ENCODE peak calls at places on chromosome 10, in seven cellular contexts. One of them, this sample, is unnamed.
A peak's percentile ranks its signal among the peaks of the same experiment; 100 is the strongest.

GRCh38 chr10:71998840-71999194 is 34.6 kb downstream of the CHST3 start:
- DNase-seq in activated B cell treated with CpG ODN at 0.5 μM for 24 hours: no peak
- DNase-seq in heart left ventricle: peak; percentile 68
- DNase-seq in BJ: peak; percentile 51
- DNase-seq in NB4: peak; percentile 19
- DNase-seq in fibroblast of lung: peak; percentile 82
- DNase-seq in A549: peak; percentile 60
- DNase-seq in this sample: no peak

GRCh38 chr10:118951218-118951617 is 78.3 kb upstream of the NANOS1 start:
- DNase-seq in activated B cell treated with CpG ODN at 0.5 μM for 24 hours: no peak
- DNase-seq in heart left ventricle: no peak
- DNase-seq in BJ: no peak
- DNase-seq in NB4: no peak
- DNase-seq in fibroblast of lung: no peak
- DNase-seq in A549: no peak
- DNase-seq in this sample: no peak

GRCh38 chr10:101106351-101106750 is 24.7 kb upstream of the TLX1 start:
- DNase-seq in activated B cell treated with CpG ODN at 0.5 μM for 24 hours: no peak
- DNase-seq in heart left ventricle: no peak
- DNase-seq in BJ: no peak
- DNase-seq in NB4: no peak
- DNase-seq in fibroblast of lung: no peak
- DNase-seq in A549: no peak
- DNase-seq in this sample: no peak

GRCh38 chr10:113493943-113494342 is 58.9 kb upstream of the HABP2 start:
- DNase-seq in activated B cell treated with CpG ODN at 0.5 μM for 24 hours: no peak
- DNase-seq in heart left ventricle: no peak
- DNase-seq in BJ: peak; percentile 95
- DNase-seq in NB4: no peak
- DNase-seq in fibroblast of lung: no peak
- DNase-seq in A549: peak; percentile 7
- DNase-seq in this sample: no peak

GRCh38 chr10:126187399-126187798 is 200.9 kb downstream of the ADAM12 start:
- DNase-seq in activated B cell treated with CpG ODN at 0.5 μM for 24 hours: no peak
- DNase-seq in heart left ventricle: no peak
- DNase-seq in BJ: no peak
- DNase-seq in NB4: no peak
- DNase-seq in fibroblast of lung: no peak
- DNase-seq in A549: no peak
- DNase-seq in this sample: no peak

GRCh38 chr10:2772791-2773644 is 294.3 kb upstream of the PFKP start:
- DNase-seq in activated B cell treated with CpG ODN at 0.5 μM for 24 hours: no peak
- DNase-seq in heart left ventricle: no peak
- DNase-seq in BJ: no peak
- DNase-seq in NB4: no peak
- DNase-seq in fibroblast of lung: no peak
- DNase-seq in A549: no peak
- DNase-seq in this sample: no peak

GRCh38 chr10:5944389-5945202 is 32.7 kb downstream of the IL15RA start:
- DNase-seq in activated B cell treated with CpG ODN at 0.5 μM for 24 hours: no peak
- DNase-seq in heart left ventricle: peak; percentile 90
- DNase-seq in BJ: peak; percentile 100
- DNase-seq in NB4: no peak
- DNase-seq in fibroblast of lung: peak; percentile 100
- DNase-seq in A549: peak; percentile 75
- DNase-seq in this sample: no peak

GRCh38 chr10:28411648-28412047 is 108.8 kb upstream of the MPP7 start:
- DNase-seq in activated B cell treated with CpG ODN at 0.5 μM for 24 hours: no peak
- DNase-seq in heart left ventricle: no peak
- DNase-seq in BJ: no peak
- DNase-seq in NB4: no peak
- DNase-seq in fibroblast of lung: no peak
- DNase-seq in A549: peak; percentile 40
- DNase-seq in this sample: peak; percentile 31

GRCh38 chr10:101939273-101939635 is 95.7 kb upstream of the KCNIP2 start:
- DNase-seq in activated B cell treated with CpG ODN at 0.5 μM for 24 hours: no peak
- DNase-seq in heart left ventricle: no peak
- DNase-seq in BJ: peak; percentile 87
- DNase-seq in NB4: peak; percentile 14
- DNase-seq in fibroblast of lung: peak; percentile 93
- DNase-seq in A549: peak; percentile 79
- DNase-seq in this sample: no peak

GRCh38 chr10:84224411-84225028 is 824 bp downstream of the LRIT2 start:
- DNase-seq in activated B cell treated with CpG ODN at 0.5 μM for 24 hours: no peak
- DNase-seq in heart left ventricle: no peak
- DNase-seq in BJ: no peak
- DNase-seq in NB4: peak; percentile 30
- DNase-seq in fibroblast of lung: no peak
- DNase-seq in A549: no peak
- DNase-seq in this sample: no peak

GRCh38 chr10:102777696-102778530 is 34.2 kb downstream of the WBP1L start:
- DNase-seq in activated B cell treated with CpG ODN at 0.5 μM for 24 hours: no peak
- DNase-seq in heart left ventricle: no peak
- DNase-seq in BJ: no peak
- DNase-seq in NB4: no peak
- DNase-seq in fibroblast of lung: no peak
- DNase-seq in A549: no peak
- DNase-seq in this sample: no peak

GRCh38 chr10:27157150-27157549 is 2.0 kb downstream of the MASTL start:
- DNase-seq in activated B cell treated with CpG ODN at 0.5 μM for 24 hours: no peak
- DNase-seq in heart left ventricle: no peak
- DNase-seq in BJ: no peak
- DNase-seq in NB4: no peak
- DNase-seq in fibroblast of lung: peak; percentile 7
- DNase-seq in A549: peak; percentile 8
- DNase-seq in this sample: no peak

GRCh38 chr10:48509061-48509772 is 95.7 kb downstream of the ARHGAP22 start:
- DNase-seq in activated B cell treated with CpG ODN at 0.5 μM for 24 hours: no peak
- DNase-seq in heart left ventricle: no peak
- DNase-seq in BJ: no peak
- DNase-seq in NB4: no peak
- DNase-seq in fibroblast of lung: no peak
- DNase-seq in A549: no peak
- DNase-seq in this sample: no peak

GRCh38 chr10:29266641-29267040 is 22.2 kb upstream of the LYZL1 start:
- DNase-seq in activated B cell treated with CpG ODN at 0.5 μM for 24 hours: no peak
- DNase-seq in heart left ventricle: no peak
- DNase-seq in BJ: no peak
- DNase-seq in NB4: peak; percentile 25
- DNase-seq in fibroblast of lung: peak; percentile 23
- DNase-seq in A549: no peak
- DNase-seq in this sample: no peak

GRCh38 chr10:101683226-101683625 is 11.7 kb downstream of the FBXW4 start:
- DNase-seq in activated B cell treated with CpG ODN at 0.5 μM for 24 hours: no peak
- DNase-seq in heart left ventricle: no peak
- DNase-seq in BJ: no peak
- DNase-seq in NB4: no peak
- DNase-seq in fibroblast of lung: peak; percentile 28
- DNase-seq in A549: no peak
- DNase-seq in this sample: no peak

GRCh38 chr10:26755443-26755903 is 58.0 kb downstream of the PDSS1 start:
- DNase-seq in activated B cell treated with CpG ODN at 0.5 μM for 24 hours: no peak
- DNase-seq in heart left ventricle: no peak
- DNase-seq in BJ: no peak
- DNase-seq in NB4: peak; percentile 44
- DNase-seq in fibroblast of lung: peak; percentile 67
- DNase-seq in A549: peak; percentile 35
- DNase-seq in this sample: peak; percentile 52

GRCh38 chr10:9285698-9286097 is 1231.2 kb downstream of the GATA3 start:
- DNase-seq in activated B cell treated with CpG ODN at 0.5 μM for 24 hours: no peak
- DNase-seq in heart left ventricle: no peak
- DNase-seq in BJ: no peak
- DNase-seq in NB4: no peak
- DNase-seq in fibroblast of lung: no peak
- DNase-seq in A549: no peak
- DNase-seq in this sample: no peak

GRCh38 chr10:123622381-123622780 is 43.8 kb upstream of the GPR26 start:
- DNase-seq in activated B cell treated with CpG ODN at 0.5 μM for 24 hours: no peak
- DNase-seq in heart left ventricle: no peak
- DNase-seq in BJ: peak; percentile 91
- DNase-seq in NB4: no peak
- DNase-seq in fibroblast of lung: no peak
- DNase-seq in A549: no peak
- DNase-seq in this sample: no peak

GRCh38 chr10:86900955-86901354 is 56.5 kb downstream of the MMRN2 start:
- DNase-seq in activated B cell treated with CpG ODN at 0.5 μM for 24 hours: no peak
- DNase-seq in heart left ventricle: peak; percentile 90
- DNase-seq in BJ: no peak
- DNase-seq in NB4: no peak
- DNase-seq in fibroblast of lung: peak; percentile 62
- DNase-seq in A549: no peak
- DNase-seq in this sample: no peak

GRCh38 chr10:125868372-125868975 is 12.6 kb downstream of the DHX32 start:
- DNase-seq in activated B cell treated with CpG ODN at 0.5 μM for 24 hours: no peak
- DNase-seq in heart left ventricle: no peak
- DNase-seq in BJ: no peak
- DNase-seq in NB4: peak; percentile 60
- DNase-seq in fibroblast of lung: peak; percentile 57
- DNase-seq in A549: peak; percentile 74
- DNase-seq in this sample: peak; percentile 32

GRCh38 chr10:124032982-124033886 is 60.2 kb downstream of the CHST15 start:
- DNase-seq in activated B cell treated with CpG ODN at 0.5 μM for 24 hours: no peak
- DNase-seq in heart left ventricle: no peak
- DNase-seq in BJ: no peak
- DNase-seq in NB4: peak; percentile 41
- DNase-seq in fibroblast of lung: peak; percentile 93
- DNase-seq in A549: no peak
- DNase-seq in this sample: no peak

GRCh38 chr10:49595003-49595712 is 15.0 kb upstream of the SLC18A3 start:
- DNase-seq in activated B cell treated with CpG ODN at 0.5 μM for 24 hours: no peak
- DNase-seq in heart left ventricle: no peak
- DNase-seq in BJ: no peak
- DNase-seq in NB4: no peak
- DNase-seq in fibroblast of lung: no peak
- DNase-seq in A549: no peak
- DNase-seq in this sample: no peak

GRCh38 chr10:91907033-91907594 is 2.2 kb downstream of the FGFBP3 start:
- DNase-seq in activated B cell treated with CpG ODN at 0.5 μM for 24 hours: no peak
- DNase-seq in heart left ventricle: no peak
- DNase-seq in BJ: no peak
- DNase-seq in NB4: peak; percentile 33
- DNase-seq in fibroblast of lung: peak; percentile 65
- DNase-seq in A549: no peak
- DNase-seq in this sample: no peak

DNA sequence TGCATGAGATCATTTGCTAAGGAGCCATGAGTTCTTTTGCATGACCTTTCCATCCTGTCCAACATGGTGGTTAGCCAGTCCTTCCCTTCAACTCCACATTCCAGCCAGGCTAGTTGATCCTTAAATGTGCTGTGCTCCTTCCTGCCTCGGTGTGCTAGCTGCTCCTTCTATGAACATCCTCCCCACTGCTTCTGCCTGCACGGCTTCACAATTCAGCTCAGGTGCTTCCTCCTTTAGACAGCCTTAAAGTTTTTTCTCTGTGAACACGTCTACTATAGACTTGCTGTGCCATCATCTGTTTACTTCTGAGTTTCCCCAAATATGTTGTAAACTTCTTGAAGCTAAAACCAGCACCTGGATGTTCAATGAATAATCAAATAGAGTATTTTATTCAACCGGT is 95.5 kb downstream of the OTUD1 start:
- DNase-seq in activated B cell treated with CpG ODN at 0.5 μM for 24 hours: no peak
- DNase-seq in heart left ventricle: no peak
- DNase-seq in BJ: no peak
- DNase-seq in NB4: no peak
- DNase-seq in fibroblast of lung: no peak
- DNase-seq in A549: no peak
- DNase-seq in this sample: no peak
- TF ChIP-seq CTCF in activated B cell treated with CpG ODN at 0.5 μM for 24 hours: no peak
- TF ChIP-seq CTCF in heart left ventricle: no peak
- TF ChIP-seq CTCF in BJ: no peak
- TF ChIP-seq CTCF in NB4: no peak
- TF ChIP-seq CTCF in fibroblast of lung: no peak
- TF ChIP-seq CTCF in A549: no peak
- TF ChIP-seq CTCF in this sample: no peak

GRCh38 chr10:70684841-70685457 is 12.6 kb downstream of the ADAMTS14 start:
- DNase-seq in activated B cell treated with CpG ODN at 0.5 μM for 24 hours: no peak
- DNase-seq in heart left ventricle: no peak
- DNase-seq in BJ: no peak
- DNase-seq in NB4: no peak
- DNase-seq in fibroblast of lung: no peak
- DNase-seq in A549: no peak
- DNase-seq in this sample: no peak
- TF ChIP-seq CTCF in activated B cell treated with CpG ODN at 0.5 μM for 24 hours: no peak
- TF ChIP-seq CTCF in heart left ventricle: no peak
- TF ChIP-seq CTCF in BJ: no peak
- TF ChIP-seq CTCF in NB4: no peak
- TF ChIP-seq CTCF in fibroblast of lung: no peak
- TF ChIP-seq CTCF in A549: no peak
- TF ChIP-seq CTCF in this sample: no peak

DNA sequence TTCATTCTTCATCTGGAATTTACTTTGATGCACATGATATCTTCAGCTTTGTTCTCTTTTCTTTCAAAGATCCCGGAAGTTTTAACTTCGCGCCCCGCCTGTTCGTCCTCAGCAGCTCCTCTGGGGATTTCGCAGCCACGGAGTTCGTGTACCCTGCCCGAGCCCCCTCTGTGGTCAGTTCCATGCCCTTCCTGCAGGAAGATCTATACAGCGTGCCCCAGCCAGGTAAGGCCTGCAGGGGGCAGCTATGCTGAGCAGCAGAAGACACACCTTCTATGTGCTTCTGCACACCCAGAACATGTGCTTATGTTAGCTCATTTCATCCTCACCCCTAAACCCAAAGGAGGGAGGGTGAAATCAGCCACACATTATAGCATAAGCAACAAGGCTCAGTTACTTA is 79.7 kb upstream of the LYZL2 start:
- DNase-seq in activated B cell treated with CpG ODN at 0.5 μM for 24 hours: no peak
- DNase-seq in heart left ventricle: no peak
- DNase-seq in BJ: no peak
- DNase-seq in NB4: no peak
- DNase-seq in fibroblast of lung: no peak
- DNase-seq in A549: no peak
- DNase-seq in this sample: no peak
- TF ChIP-seq CTCF in activated B cell treated with CpG ODN at 0.5 μM for 24 hours: no peak
- TF ChIP-seq CTCF in heart left ventricle: no peak
- TF ChIP-seq CTCF in BJ: no peak
- TF ChIP-seq CTCF in NB4: no peak
- TF ChIP-seq CTCF in fibroblast of lung: no peak
- TF ChIP-seq CTCF in A549: no peak
- TF ChIP-seq CTCF in this sample: no peak

GRCh38 chr10:55628260-55628701 is 732.8 kb downstream of the ZWINT start:
- DNase-seq in activated B cell treated with CpG ODN at 0.5 μM for 24 hours: no peak
- DNase-seq in heart left ventricle: peak; percentile 12
- DNase-seq in BJ: no peak
- DNase-seq in NB4: no peak
- DNase-seq in fibroblast of lung: no peak
- DNase-seq in A549: peak; percentile 9
- DNase-seq in this sample: no peak

GRCh38 chr10:55627526-55628170 is 733.4 kb downstream of the ZWINT start:
- DNase-seq in activated B cell treated with CpG ODN at 0.5 μM for 24 hours: no peak
- DNase-seq in heart left ventricle: no peak
- DNase-seq in BJ: no peak
- DNase-seq in NB4: no peak
- DNase-seq in fibroblast of lung: peak; percentile 7
- DNase-seq in A549: no peak
- DNase-seq in this sample: no peak

GRCh38 chr10:55630491-55631056 is 730.5 kb downstream of the ZWINT start:
- DNase-seq in activated B cell treated with CpG ODN at 0.5 μM for 24 hours: no peak
- DNase-seq in heart left ventricle: no peak
- DNase-seq in BJ: no peak
- DNase-seq in NB4: no peak
- DNase-seq in fibroblast of lung: peak; percentile 20
- DNase-seq in A549: no peak
- DNase-seq in this sample: peak; percentile 6

GRCh38 chr10:55631071-55631654 is 729.9 kb downstream of the ZWINT start:
- DNase-seq in activated B cell treated with CpG ODN at 0.5 μM for 24 hours: no peak
- DNase-seq in heart left ventricle: peak; percentile 38
- DNase-seq in BJ: no peak
- DNase-seq in NB4: no peak
- DNase-seq in fibroblast of lung: peak; percentile 40
- DNase-seq in A549: peak; percentile 70
- DNase-seq in this sample: peak; percentile 64

GRCh38 chr10:55629792-55630490 is 731.1 kb downstream of the ZWINT start:
- DNase-seq in activated B cell treated with CpG ODN at 0.5 μM for 24 hours: no peak
- DNase-seq in heart left ventricle: peak; percentile 17
- DNase-seq in BJ: no peak
- DNase-seq in NB4: no peak
- DNase-seq in fibroblast of lung: peak; percentile 51
- DNase-seq in A549: peak; percentile 75
- DNase-seq in this sample: peak; percentile 23
- TF ChIP-seq CTCF in activated B cell treated with CpG ODN at 0.5 μM for 24 hours: no peak
- TF ChIP-seq CTCF in heart left ventricle: peak; percentile 36
- TF ChIP-seq CTCF in BJ: peak; percentile 59
- TF ChIP-seq CTCF in NB4: no peak
- TF ChIP-seq CTCF in fibroblast of lung: no peak
- TF ChIP-seq CTCF in A549: peak; percentile 41
- TF ChIP-seq CTCF in this sample: peak; percentile 15